ENCODE peak calls at places on chromosomes 1 and 21, in five cellular contexts. V is heart left ventricle, C is transverse colon, Y is testis, N is aorta. J is an unnamed sample.

GRCh38 chr1:43563779-43564616 is 33.3 kb downstream of the PTPRF start:
- DNase-seq in V (no peak), C (no peak), Y (peak; percentile 56), N (no peak), J (no peak)

GRCh38 chr1:3026124-3026523 is 4.9 kb downstream of the ACTRT2 start:
- DNase-seq in V (no peak), C (no peak), Y (no peak), N (no peak), J (no peak)

GRCh38 chr1:193058529-193059281 is 455 bp downstream of the UCHL5 start:
- DNase-seq in V (peak; percentile 43), C (peak; percentile 54), Y (peak; percentile 54), N (peak; percentile 79), J (peak; percentile 67)

GRCh38 chr1:210342986-210343780 is 14.5 kb downstream of the HHAT start:
- DNase-seq in V (no peak), C (no peak), Y (no peak), N (no peak), J (peak; percentile 45)

GRCh38 chr1:24925082-24925779 is 4.8 kb downstream of the RUNX3 start:
- DNase-seq in V (no peak), C (peak; percentile 41), Y (no peak), N (no peak), J (peak; percentile 40)

GRCh38 chr1:33094971-33095604 is 14.1 kb downstream of the AZIN2 start:
- DNase-seq in V (no peak), C (peak; percentile 70), Y (peak; percentile 86), N (no peak), J (peak; percentile 63)

GRCh38 chr1:228393268-228393699 is 13.4 kb downstream of the TRIM11 start:
- DNase-seq in V (peak; percentile 73), C (peak; percentile 51), Y (no peak), N (peak; percentile 81), J (peak; percentile 51)

GRCh38 chr1:195806060-195806459 is 802.2 kb downstream of the KCNT2 start:
- DNase-seq in V (no peak), C (no peak), Y (no peak), N (no peak), J (no peak)

GRCh38 chr1:31421404-31422040 is 8.5 kb downstream of the SERINC2 start:
- DNase-seq in V (no peak), C (no peak), Y (no peak), N (no peak), J (no peak)

GRCh38 chr1:1212780-1213152 is 1.2 kb downstream of the TNFRSF4 start:
- DNase-seq in V (peak; percentile 64), C (peak; percentile 78), Y (no peak), N (peak; percentile 80), J (no peak)

GRCh38 chr1:2804628-2805351 is 3.3 kb upstream of the TTC34 start:
- DNase-seq in V (peak; percentile 10), C (no peak), Y (no peak), N (peak; percentile 71), J (no peak)

GRCh38 chr1:154626456-154627246 is 18.7 kb upstream of the ADAR start:
- DNase-seq in V (no peak), C (no peak), Y (peak; percentile 43), N (no peak), J (peak; percentile 29)

GRCh38 chr1:17259233-17259873 is 10.5 kb downstream of the PADI3 start:
- DNase-seq in V (no peak), C (no peak), Y (no peak), N (peak; percentile 69), J (no peak)

GRCh38 chr21:45954271-45954670 is 27.3 kb upstream of the COL6A1 start:
- DNase-seq in V (peak; percentile 53), C (no peak), Y (no peak), N (no peak), J (no peak)

GRCh38 chr1:184891440-184891839 is 82.9 kb downstream of the NIBAN1 start:
- DNase-seq in V (no peak), C (no peak), Y (no peak), N (no peak), J (no peak)

GRCh38 chr1:91015794-91016550 is 5.9 kb downstream of the ZNF644 start:
- DNase-seq in V (no peak), C (no peak), Y (no peak), N (no peak), J (peak; percentile 8)

GRCh38 chr1:9809122-9809521 is 14.6 kb downstream of the CLSTN1 start:
- DNase-seq in V (no peak), C (no peak), Y (no peak), N (peak; percentile 53), J (no peak)

GRCh38 chr1:201785291-201785690 is 43.7 kb upstream of the IPO9 start:
- DNase-seq in V (no peak), C (no peak), Y (no peak), N (no peak), J (no peak)
- H3K36me3 ChIP-seq in V (peaks cover 60% of the 10 kb centered on the region), C (no peaks in the 10 kb centered on the region), Y (no peaks in the 10 kb centered on the region), N (peaks cover 5% of the 10 kb centered on the region), J (no peaks in the 10 kb centered on the region)

DNA sequence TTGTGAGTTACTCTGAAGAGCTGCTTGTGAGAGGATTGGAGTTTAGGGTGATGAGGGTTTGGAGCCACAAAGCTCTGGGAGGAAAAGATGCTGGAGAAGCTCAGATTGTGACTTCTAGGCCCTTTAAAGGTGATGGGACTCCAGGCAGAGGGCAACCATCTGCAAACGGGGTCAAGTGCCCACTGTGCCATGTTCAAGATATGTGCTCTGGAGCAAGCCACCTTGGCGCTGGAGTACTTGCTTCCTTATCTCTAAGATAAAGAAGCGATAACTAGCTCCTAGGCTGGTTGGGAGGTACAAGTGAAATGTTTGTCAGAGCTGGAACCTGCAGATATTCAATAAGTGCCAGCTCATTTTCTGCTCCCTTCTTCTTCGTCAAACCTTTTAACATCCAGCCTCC is 14.3 kb upstream of the FOXE3 start:
- DNase-seq in V (no peak), C (no peak), Y (no peak), N (no peak), J (no peak)
- H3K27ac ChIP-seq in V (no peak overlapping the region), C (no peak overlapping the region), Y (no peak overlapping the region), N (no peak overlapping the region), J (no peak overlapping the region)

DNA sequence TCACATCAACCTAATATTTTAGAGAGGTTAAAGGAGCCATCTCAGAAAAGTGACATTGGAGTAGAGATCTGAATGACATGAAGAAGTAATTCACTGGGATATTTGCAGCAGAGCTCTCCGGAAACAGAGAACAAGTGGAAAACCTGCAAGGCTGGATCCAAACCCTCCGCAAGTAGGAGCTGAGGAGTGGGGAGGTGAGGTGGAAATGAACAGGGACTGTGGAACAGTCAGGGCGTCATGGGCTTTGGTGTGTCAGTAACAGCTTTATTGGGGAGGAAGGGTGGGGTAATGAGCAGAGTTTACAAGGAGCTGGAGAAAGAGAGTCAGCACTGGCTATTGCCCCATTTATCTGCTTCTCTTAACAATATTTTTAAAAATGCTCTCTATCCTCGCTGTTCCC is 9.3 kb upstream of the IVL start:
- DNase-seq in V (no peak), C (no peak), Y (no peak), N (no peak), J (no peak)
- H3K27me3 ChIP-seq in V (no peaks in the 10 kb centered on the region), C (no peaks in the 10 kb centered on the region), Y (no peaks in the 10 kb centered on the region), N (no peaks in the 10 kb centered on the region), J (no peaks in the 10 kb centered on the region)

GRCh38 chr1:119953266-119953998 is 57.1 kb upstream of the ADAM30 start:
- DNase-seq in V (no peak), C (no peak), Y (no peak), N (no peak), J (no peak)

GRCh38 chr1:119956306-119956705 is 60.0 kb upstream of the ADAM30 start:
- DNase-seq in V (no peak), C (no peak), Y (no peak), N (no peak), J (no peak)

GRCh38 chr1:119954476-119955422 is 58.4 kb upstream of the ADAM30 start:
- DNase-seq in V (no peak), C (no peak), Y (peak; percentile 43), N (no peak), J (no peak)

GRCh38 chr1:119948342-119949214 is 52.3 kb upstream of the ADAM30 start:
- DNase-seq in V (peak; percentile 86), C (peak; percentile 82), Y (peak; percentile 92), N (peak; percentile 92), J (peak; percentile 75)

DNA sequence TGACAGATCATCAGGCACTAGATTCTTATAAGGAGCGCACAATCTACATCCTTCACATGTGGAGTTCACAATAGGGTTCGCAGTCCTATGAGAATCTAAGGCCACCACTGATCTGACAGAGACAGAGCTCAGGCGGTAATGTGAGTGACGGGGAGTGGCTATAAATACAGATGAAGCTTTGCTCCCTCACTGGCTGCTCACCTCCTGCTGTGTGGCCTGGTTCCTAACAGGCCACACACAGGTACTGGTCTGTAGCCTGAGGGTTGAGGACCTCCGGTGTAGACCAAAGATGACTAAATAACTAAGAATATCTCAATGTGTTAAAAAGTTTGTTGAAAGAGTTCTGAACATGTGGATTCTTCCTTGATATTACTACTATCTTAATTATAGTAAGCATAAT is 56.2 kb upstream of the ADAM30 start:
- DNase-seq in V (no peak), C (no peak), Y (no peak), N (no peak), J (no peak)
- H3K36me3 ChIP-seq in V (peaks cover 10% of the 10 kb centered on the region), C (no peaks in the 10 kb centered on the region), Y (no peaks in the 10 kb centered on the region), N (peaks cover 4% of the 10 kb centered on the region), J (peaks cover 1% of the 10 kb centered on the region)

GRCh38 chr1:199901341-199901740 is 126.2 kb upstream of the NR5A2 start:
- DNase-seq in V (no peak), C (no peak), Y (no peak), N (no peak), J (no peak)
- H3K27ac ChIP-seq in V (no peak overlapping the region), C (no peak overlapping the region), Y (no peak overlapping the region), N (no peak overlapping the region), J (no peak overlapping the region)

DNA sequence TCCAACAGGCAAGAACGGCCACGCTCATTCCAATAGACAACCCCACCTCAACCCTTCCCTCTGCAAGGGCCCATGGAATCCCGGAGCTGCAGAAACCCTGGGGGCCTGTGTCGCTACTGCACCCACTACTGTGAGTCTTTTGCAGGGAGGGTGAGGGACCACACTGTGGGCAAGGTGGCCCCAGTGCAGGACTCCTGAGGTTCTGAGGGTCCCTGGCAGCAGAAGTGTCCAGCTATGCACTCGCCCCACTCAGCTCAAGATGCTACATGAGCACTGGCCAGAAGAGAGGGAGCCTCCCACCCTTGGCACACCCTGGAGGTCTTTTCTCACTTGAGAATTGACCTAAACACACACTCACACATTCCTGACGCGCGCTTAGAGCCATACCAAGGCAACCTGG is 2.1 kb upstream of the PAX7 start:
- DNase-seq in V (no peak), C (no peak), Y (no peak), N (no peak), J (no peak)
- H3K27me3 ChIP-seq in V (peaks cover 60% of the 10 kb centered on the region), C (peaks cover 100% of the 10 kb centered on the region), Y (peaks cover 4% of the 10 kb centered on the region), N (no peaks in the 10 kb centered on the region), J (peaks cover 12% of the 10 kb centered on the region)